ENCODE peak calls at places on chromosomes 16 and 17, in nine cellular contexts. L is amniotic epithelial cell; D is cardiac fibroblast; E is left cardiac atrium; X is T47D; W is DMS79 treated with DMSO at 0.1 percent for 48 hours; Y is neural crest cell; Z is hippocampal formation; B is stimulated activated CD8-positive, alpha-beta memory T cell treated with anti-CD3 and anti-CD28 coated beads, Interleukin-7, amount 100 ng/mL, for 1 hour. S is an unnamed sample.

GRCh38 chr17:313911-314613 is 38.5 kb downstream of the RPH3AL start:
- DNase-seq in L (no peak), D (no peak), E (no peak), X (no peak), W (no peak), Y (no peak), Z (no peak), B (no peak), S (no peak)

GRCh38 chr16:24572069-24572468 is 32.7 kb downstream of the RBBP6 start:
- DNase-seq in L (no peak), D (no peak), E (no peak), X (no peak), W (no peak), Y (no peak), Z (no peak), B (no peak), S (no peak)

GRCh38 chr16:12186774-12187335 is 210.3 kb downstream of the SNX29 start:
- DNase-seq in L (no peak), D (no peak), E (no peak), X (no peak), W (peak), Y (no peak), Z (no peak), B (no peak), S (no peak)

GRCh38 chr16:87645802-87646201 is 43.5 kb downstream of the JPH3 start:
- DNase-seq in L (no peak), D (no peak), E (no peak), X (no peak), W (no peak), Y (no peak), Z (no peak), B (no peak), S (no peak)

GRCh38 chr16:87728026-87728425 is 37.8 kb downstream of the KLHDC4 start:
- DNase-seq in L (peak), D (no peak), E (no peak), X (no peak), W (no peak), Y (no peak), Z (no peak), B (no peak), S (no peak)

GRCh38 chr16:49939495-49939894 is 83.6 kb upstream of the ZNF423 start:
- DNase-seq in L (no peak), D (no peak), E (no peak), X (no peak), W (no peak), Y (no peak), Z (no peak), B (no peak), S (no peak)

GRCh38 chr17:54256530-54256929 is 433.8 kb downstream of the KIF2B start:
- DNase-seq in L (no peak), D (no peak), E (no peak), X (no peak), W (no peak), Y (no peak), Z (no peak), B (no peak), S (no peak)

GRCh38 chr16:73202176-73202729 is 154.3 kb upstream of the ZFHX3 start:
- DNase-seq in L (peak), D (peak), E (peak), X (no peak), W (no peak), Y (no peak), Z (no peak), B (no peak), S (no peak)

GRCh38 chr17:39737761-39738567 is at the start of gene GRB7:
- DNase-seq in L (no peak), D (no peak), E (peak), X (peak), W (peak), Y (no peak), Z (no peak), B (no peak), S (no peak)

GRCh38 chr16:22898874-22899348 is 84.9 kb downstream of the HS3ST2 start:
- DNase-seq in L (peak), D (peak), E (peak), X (peak), W (peak), Y (peak), Z (peak), B (peak), S (peak)

GRCh38 chr17:36591434-36592315 is at the start of gene DHRS11:
- DNase-seq in L (peak), D (peak), E (peak), X (peak), W (peak), Y (peak), Z (peak), B (peak), S (peak)

GRCh38 chr17:38916771-38917170 is 8.6 kb upstream of the LASP1NB start:
- DNase-seq in L (no peak), D (no peak), E (no peak), X (no peak), W (no peak), Y (no peak), Z (no peak), B (no peak), S (no peak)

GRCh38 chr17:77429985-77430752 is 289.4 kb downstream of the SEC14L1 start:
- DNase-seq in L (peak), D (peak), E (peak), X (peak), W (no peak), Y (peak), Z (peak), B (peak), S (peak)

GRCh38 chr16:66878067-66878466 is 2.2 kb upstream of the PDP2 start:
- DNase-seq in L (no peak), D (no peak), E (no peak), X (no peak), W (no peak), Y (no peak), Z (no peak), B (no peak), S (peak)

GRCh38 chr17:55238931-55239297 is 25.8 kb upstream of the HLF start:
- DNase-seq in L (no peak), D (no peak), E (no peak), X (peak), W (peak), Y (no peak), Z (peak), B (no peak), S (no peak)

GRCh38 chr16:6643083-6643686 is 689.5 kb upstream of the RBFOX1 start:
- DNase-seq in L (peak), D (peak), E (peak), X (no peak), W (peak), Y (peak), Z (peak), B (peak), S (peak)

GRCh38 chr16:77738706-77739105 is 16.4 kb downstream of the NUDT7 start:
- DNase-seq in L (no peak), D (no peak), E (no peak), X (no peak), W (no peak), Y (no peak), Z (no peak), B (no peak), S (no peak)

GRCh38 chr16:50246299-50247122 is 19.8 kb upstream of the ADCY7 start:
- DNase-seq in L (no peak), D (no peak), E (peak), X (no peak), W (no peak), Y (peak), Z (no peak), B (no peak), S (no peak)

GRCh38 chr16:17359778-17360177 is 111.0 kb downstream of the XYLT1 start:
- DNase-seq in L (peak), D (peak), E (no peak), X (no peak), W (no peak), Y (no peak), Z (peak), B (no peak), S (peak)

S was measured in T-helper 2 cell treated with Interferon-gamma antibody and Interleukin-4, amounts not matched to agents 5 μg/mL and 100 μg/mL, for 36 hours.